ENCODE peak calls at places on chromosomes 12 and 14, in ten cellular contexts. Q is upper lobe of right lung, B is neural progenitor cell, O is cardiac muscle cell, E is lung, P is body of pancreas, W is fibroblast of lung, I is tibial nerve, C is GM23338, D is colonic mucosa. T is an unnamed sample. For H3K4me1, the result is how much of the 10 kb centered on the place peaks cover.

GRCh38 chr14:79451601-79452000 is 759.7 kb downstream of the DIO2 start:
- DNase-seq in C (no peak), O (no peak), B (peak), E (no peak), Q (no peak), P (no peak), D (no peak), I (no peak), W (no peak), T (no peak)

GRCh38 chr12:58034311-58034710 is 92.9 kb downstream of the ATP23 start:
- DNase-seq in B (no peak), C (no peak), P (no peak), W (peak), E (no peak), O (peak), Q (no peak), D (no peak), I (no peak), T (no peak)

GRCh38 chr14:102370305-102370809 is 7.6 kb downstream of the TECPR2 start:
- DNase-seq in I (no peak), W (no peak), B (no peak), O (peak), E (no peak), P (no peak), D (no peak), C (no peak), Q (peak), T (no peak)

GRCh38 chr12:24404086-24404815 is 454.8 kb upstream of the SOX5 start:
- DNase-seq in Q (no peak), D (no peak), E (no peak), W (peak), B (no peak), P (no peak), O (peak), I (no peak), C (no peak), T (no peak)

GRCh38 chr12:32854097-32854496 is 42.5 kb downstream of the PKP2 start:
- DNase-seq in D (no peak), W (no peak), Q (no peak), I (no peak), C (no peak), B (no peak), P (no peak), O (peak), E (no peak), T (no peak)

GRCh38 chr12:14650791-14651190 is 45.6 kb downstream of the GUCY2C start:
- DNase-seq in Q (no peak), C (no peak), O (no peak), P (no peak), D (no peak), I (no peak), B (no peak), W (no peak), E (no peak), T (no peak)

GRCh38 chr12:20342111-20342510 is 26.2 kb upstream of the PDE3A start:
- DNase-seq in E (no peak), Q (no peak), W (peak), C (no peak), B (no peak), P (no peak), O (no peak), I (no peak), D (no peak), T (peak)

GRCh38 chr14:71688576-71688975 is 243.7 kb upstream of the RGS6 start:
- DNase-seq in I (no peak), W (peak), C (no peak), P (no peak), D (peak), Q (no peak), E (no peak), O (peak), B (no peak), T (no peak)

GRCh38 chr12:109029411-109029810 is 8.5 kb upstream of the SVOP start:
- DNase-seq in I (no peak), O (peak), D (no peak), E (no peak), B (no peak), W (no peak), P (no peak), C (no peak), Q (no peak), T (no peak)

GRCh38 chr14:102525213-102526143 is 15.9 kb upstream of the ANKRD9 start:
- DNase-seq in E (no peak), O (peak), P (peak), Q (peak), D (peak), W (peak), I (no peak), B (no peak), C (no peak), T (no peak)

DNA sequence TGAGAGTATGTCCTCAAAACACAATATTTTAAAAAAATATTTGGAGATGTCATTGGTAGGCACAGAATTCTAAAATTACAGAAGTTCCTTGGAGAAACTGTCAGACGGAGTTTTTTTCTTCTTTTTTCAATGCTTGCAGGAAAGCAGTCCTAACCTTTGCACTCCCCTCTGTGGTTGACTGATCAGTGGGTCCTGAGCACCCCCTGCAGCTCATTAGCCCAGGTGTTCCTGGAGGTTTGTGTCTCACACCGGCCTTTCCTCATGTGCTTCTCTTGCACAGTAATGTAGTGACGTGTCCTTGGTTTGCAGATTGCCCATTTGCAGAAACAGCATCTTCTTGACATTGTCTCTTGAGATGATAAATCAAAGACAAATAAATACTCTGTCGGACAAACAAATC is 513.0 kb downstream of the TMEM121 start:
- DNase-seq in Q (peak), D (peak), O (no peak), C (peak), W (no peak), B (no peak), I (no peak), E (peak), P (peak), T (no peak)
- TF ChIP-seq CTCF in Q (peak), D (no peak), O (no peak), C (peak), W (no peak), B (no peak), I (no peak), E (no peak), P (no peak), T (no peak)

GRCh38 chr14:74571901-74572828 is 39.9 kb downstream of the LTBP2 start:
- DNase-seq in P (no peak), O (peak), I (no peak), B (no peak), Q (no peak), D (no peak), E (no peak), W (peak), C (no peak), T (peak)
- H3K4me1 ChIP-seq in P (under half), O (under half), I (half or more), B (under half), Q (half or more), D (under half), E (under half), W (half or more), C (under half), T (half or more)

GRCh38 chr12:130344529-130344928 is 6.8 kb downstream of the PIWIL1 start:
- DNase-seq in Q (no peak), W (no peak), I (no peak), P (no peak), C (no peak), E (no peak), D (no peak), B (no peak), O (no peak), T (no peak)
- TF ChIP-seq CTCF in Q (no peak), W (no peak), I (no peak), P (no peak), C (no peak), E (no peak), D (no peak), B (no peak), O (no peak), T (no peak)

GRCh38 chr14:54672688-54673087 is 105.8 kb downstream of the SAMD4A start:
- DNase-seq in O (no peak), B (no peak), E (no peak), C (no peak), P (no peak), Q (no peak), W (peak), I (no peak), D (no peak), T (no peak)
- H3K4me1 ChIP-seq in O (half or more), B (under half), E (under half), C (under half), P (under half), Q (under half), W (under half), I (under half), D (under half), T (under half)

T was measured in foreskin keratinocyte.